ENCODE peak calls at places on chromosomes 7 and 10, in four cellular contexts. R, K, L and S are unnamed samples. For H3K27me3 and H3K4me1, the result is how much of the 10 kb centered on the place peaks cover.

GRCh38 chr7:44966731-44967538 is 11.9 kb downstream of the MYO1G start:
- DNase-seq in L (no peak), R (no peak), K (no peak), S (no peak)

GRCh38 chr7:130148561-130148960 is 56.6 kb downstream of the TMEM209 start:
- DNase-seq in L (no peak), K (no peak), R (no peak), S (no peak)

GRCh38 chr10:12640026-12640425 is 290.7 kb downstream of the CAMK1D start:
- DNase-seq in K (no peak), L (no peak), R (no peak), S (no peak)

GRCh38 chr10:125161570-125162139 is 1.3 kb upstream of the CTBP2 start:
- DNase-seq in L (peak), K (no peak), R (no peak), S (peak)

GRCh38 chr10:103546401-103546800 is 52.9 kb downstream of the NEURL1 start:
- DNase-seq in K (no peak), R (no peak), L (no peak), S (no peak)

GRCh38 chr10:34835908-34836558 is 20.9 kb upstream of the PARD3 start:
- DNase-seq in K (no peak), L (no peak), R (no peak), S (no peak)

GRCh38 chr7:6344278-6344677 is 71.9 kb upstream of the CYTH3 start:
- DNase-seq in K (no peak), R (no peak), L (no peak), S (no peak)

GRCh38 chr10:6504296-6504695 is 75.8 kb downstream of the PRKCQ start:
- DNase-seq in R (no peak), K (no peak), L (no peak), S (no peak)

GRCh38 chr7:155306677-155307470 is 9.2 kb downstream of the INSIG1 start:
- DNase-seq in R (no peak), L (no peak), K (no peak), S (no peak)

GRCh38 chr7:103773726-103774125 is 215.7 kb downstream of the RELN start:
- DNase-seq in K (no peak), R (no peak), L (no peak), S (no peak)

GRCh38 chr10:93999401-93999851 is 5.7 kb downstream of the PLCE1 start:
- DNase-seq in L (peak), K (no peak), R (peak), S (no peak)

GRCh38 chr7:140294454-140294853 is 103.9 kb downstream of the SLC37A3 start:
- DNase-seq in K (no peak), L (no peak), R (no peak), S (no peak)

GRCh38 chr7:150949971-150950491 is 28.1 kb downstream of the KCNH2 start:
- DNase-seq in K (no peak), R (no peak), L (no peak), S (no peak)

GRCh38 chr10:109187677-109188076 is 735.6 kb downstream of the XPNPEP1 start:
- DNase-seq in K (no peak), R (no peak), L (no peak), S (no peak)

GRCh38 chr10:96570512-96570911 is 16.3 kb downstream of the TM9SF3 start:
- DNase-seq in K (no peak), L (no peak), R (no peak), S (no peak)

GRCh38 chr10:33506838-33507661 is 172.6 kb upstream of the NRP1 start:
- DNase-seq in L (no peak), K (no peak), R (peak), S (no peak)

GRCh38 chr7:82443044-82443800 is at the start of gene CACNA2D1:
- DNase-seq in K (no peak), L (peak), R (no peak), S (peak)

GRCh38 chr10:77532068-77532467 is 105.5 kb downstream of the KCNMA1 start:
- DNase-seq in L (no peak), R (peak), K (no peak), S (no peak)

GRCh38 chr7:24725554-24726260 is 31.6 kb downstream of the GSDME start:
- DNase-seq in K (no peak), R (no peak), L (no peak), S (no peak)

GRCh38 chr7:24721378-24722030 is 35.8 kb downstream of the GSDME start:
- DNase-seq in L (no peak), K (no peak), R (no peak), S (no peak)

GRCh38 chr7:24724451-24725190 is 32.6 kb downstream of the GSDME start:
- DNase-seq in R (no peak), K (no peak), L (no peak), S (no peak)

GRCh38 chr7:24722386-24723177 is 34.7 kb downstream of the GSDME start:
- DNase-seq in K (peak), R (no peak), L (peak), S (peak)

DNA sequence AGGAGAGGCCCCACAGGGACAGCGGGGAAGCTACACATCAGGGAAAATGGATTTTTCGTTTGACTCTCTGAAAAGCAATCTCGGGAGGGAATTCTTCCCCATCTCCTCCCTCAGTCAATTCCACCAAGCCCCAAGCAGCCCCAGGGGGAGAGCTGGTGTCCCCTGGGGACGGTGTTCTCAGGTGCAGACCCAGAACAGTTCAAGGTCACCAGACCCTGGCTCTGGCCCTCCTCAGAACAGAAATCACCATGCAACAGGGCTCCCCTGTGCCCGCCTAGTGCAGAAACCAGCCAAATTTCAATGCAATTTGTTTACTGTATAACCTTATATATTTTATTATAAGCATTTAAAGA is 34.1 kb downstream of the GSDME start:
- DNase-seq in K (no peak), R (no peak), L (no peak), S (no peak)
- H3K4me3 ChIP-seq in K (no peak), R (no peak), L (no peak), S (no peak)

GRCh38 chr7:43215061-43215460 is 102.6 kb downstream of the HECW1 start:
- DNase-seq in L (no peak), K (no peak), R (no peak), S (no peak)

GRCh38 chr7:43217055-43217454 is 104.6 kb downstream of the HECW1 start:
- DNase-seq in K (no peak), R (no peak), L (no peak), S (no peak)

DNA sequence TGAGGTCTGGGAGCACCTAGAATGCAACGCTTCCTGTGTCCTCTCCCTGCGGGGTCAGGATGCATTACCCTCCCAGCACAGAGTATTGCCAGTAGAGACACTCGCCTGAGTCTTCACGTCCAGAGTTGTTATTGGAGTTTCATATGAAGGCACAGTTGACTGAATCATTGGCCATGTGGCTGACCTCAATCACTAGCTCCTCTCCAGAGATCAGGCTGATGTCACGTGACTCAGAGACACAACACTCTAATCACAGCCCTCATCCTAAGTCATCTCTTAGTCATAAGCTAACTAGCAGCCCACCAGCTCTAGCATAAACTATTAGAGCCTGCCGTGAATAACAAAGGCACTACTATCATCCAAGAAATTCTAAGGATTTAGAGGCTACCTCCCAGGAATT is 107.8 kb downstream of the HECW1 start:
- DNase-seq in L (no peak), R (peak), K (no peak), S (no peak)
- H3K27me3 ChIP-seq in L (under half), R (under half), K (under half), S (under half)

GRCh38 chr7:24905996-24906770 is 73.8 kb downstream of the OSBPL3 start:
- DNase-seq in R (no peak), L (no peak), K (no peak), S (no peak)

GRCh38 chr7:24903559-24903958 is 76.4 kb downstream of the OSBPL3 start:
- DNase-seq in K (no peak), L (no peak), R (no peak), S (no peak)

GRCh38 chr7:24899905-24900304 is 80.1 kb downstream of the OSBPL3 start:
- DNase-seq in L (no peak), R (no peak), K (no peak), S (no peak)

GRCh38 chr7:24898691-24899090 is 81.3 kb downstream of the OSBPL3 start:
- DNase-seq in R (peak), L (no peak), K (no peak), S (no peak)

GRCh38 chr7:24902276-24902675 is 77.7 kb downstream of the OSBPL3 start:
- DNase-seq in R (no peak), K (no peak), L (no peak), S (no peak)
- H3K4me1 ChIP-seq in R (under half), K (under half), L (under half), S (under half)

DNA sequence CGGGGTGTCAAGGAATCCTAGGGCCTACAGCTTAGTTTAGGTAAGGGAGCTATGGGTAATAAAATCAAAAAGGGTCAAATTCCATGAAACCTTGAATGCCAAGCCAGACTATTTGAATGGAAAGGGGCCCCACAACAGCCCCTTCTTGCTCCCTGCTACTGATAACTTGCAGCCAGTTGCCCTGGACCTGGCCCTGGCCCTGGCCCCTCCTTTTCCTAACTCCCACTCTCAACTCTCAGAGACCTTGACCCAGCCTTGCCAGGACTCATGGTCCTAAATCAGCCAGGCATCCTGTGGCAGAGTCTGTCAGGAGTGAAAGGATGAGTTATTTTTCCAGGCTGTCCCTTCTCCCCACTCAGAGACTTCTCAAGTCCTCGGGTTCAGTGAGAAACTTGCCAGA is 5.8 kb downstream of the KCNIP2 start:
- DNase-seq in K (no peak), L (no peak), R (no peak), S (no peak)
- H3K4me3 ChIP-seq in K (no peak), L (no peak), R (no peak), S (no peak)

GRCh38 chr10:28674782-28675181 is 2.5 kb upstream of the BAMBI start:
- DNase-seq in K (no peak), L (no peak), R (no peak), S (no peak)

GRCh38 chr10:28666751-28667467 is 10.4 kb upstream of the BAMBI start:
- DNase-seq in L (no peak), R (no peak), K (no peak), S (no peak)

GRCh38 chr10:28668363-28669226 is 8.7 kb upstream of the BAMBI start:
- DNase-seq in L (peak), K (no peak), R (peak), S (peak)

GRCh38 chr10:28664369-28664740 is 13.0 kb upstream of the BAMBI start:
- DNase-seq in K (no peak), L (no peak), R (peak), S (no peak)

GRCh38 chr10:28669227-28670173 is 7.8 kb upstream of the BAMBI start:
- DNase-seq in K (no peak), R (no peak), L (no peak), S (no peak)
- H3K27me3 ChIP-seq in K (under half), R (under half), L (under half), S (under half)

DNA sequence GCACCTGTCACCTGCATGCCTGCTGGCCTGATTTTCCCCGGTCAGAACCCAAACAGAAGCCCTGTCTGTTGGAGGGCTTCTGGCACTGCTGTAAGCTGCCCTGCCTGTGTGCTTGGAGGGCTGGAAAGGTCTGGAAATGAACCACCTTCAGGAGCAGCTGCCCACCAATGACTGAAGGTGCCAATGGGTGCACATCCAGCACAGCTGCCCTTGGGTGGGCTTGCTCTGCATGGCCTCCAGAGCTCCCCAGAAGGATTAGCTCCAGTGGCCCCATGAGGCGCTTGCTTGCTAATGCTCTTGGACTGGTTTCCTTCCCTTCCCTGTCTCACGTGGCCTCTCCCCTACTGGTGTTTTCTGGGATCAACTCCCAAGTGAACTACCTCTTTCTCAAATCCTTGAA is 43.2 kb downstream of the WDFY4 start:
- DNase-seq in R (no peak), L (no peak), K (no peak), S (no peak)
- H3K4me1 ChIP-seq in R (under half), L (under half), K (under half), S (under half)